ENCODE peak calls at places on chromosome 2, in six cellular contexts. H, G, B, X, U and R are unnamed samples.
A peak's percentile ranks its signal among the peaks of the same experiment; 100 is the strongest.

GRCh38 chr2:109188924-109189323 is 59.9 kb downstream of the SH3RF3 start:
- DNase-seq in H (no peak), G (no peak), B (no peak), X (no peak), U (no peak), R (no peak)

GRCh38 chr2:187051350-187051749 is 202.4 kb upstream of the ZSWIM2 start:
- DNase-seq in H (no peak), G (no peak), B (no peak), X (no peak), U (no peak), R (no peak)

GRCh38 chr2:23497063-23497462 is 112.1 kb downstream of the KLHL29 start:
- DNase-seq in H (no peak), G (no peak), B (peak; percentile 66), X (no peak), U (no peak), R (peak; percentile 82)

GRCh38 chr2:228654707-228655106 is 473.2 kb upstream of the SPHKAP start:
- DNase-seq in H (no peak), G (no peak), B (no peak), X (no peak), U (no peak), R (no peak)

GRCh38 chr2:167862296-167862695 is 385.1 kb downstream of the STK39 start:
- DNase-seq in H (no peak), G (no peak), B (no peak), X (no peak), U (no peak), R (no peak)

GRCh38 chr2:226431301-226431955 is 368.2 kb downstream of the IRS1 start:
- DNase-seq in H (no peak), G (no peak), B (no peak), X (no peak), U (no peak), R (no peak)

GRCh38 chr2:173286153-173286809 is 68.4 kb upstream of the CDCA7 start:
- DNase-seq in H (no peak), G (no peak), B (no peak), X (no peak), U (no peak), R (peak; percentile 9)

GRCh38 chr2:75099521-75099922 is 99.8 kb downstream of the TACR1 start:
- DNase-seq in H (no peak), G (no peak), B (no peak), X (no peak), U (no peak), R (no peak)

GRCh38 chr2:28356095-28356911 is 36.4 kb upstream of the FOSL2 start:
- DNase-seq in H (no peak), G (peak; percentile 59), B (peak; percentile 71), X (peak; percentile 89), U (no peak), R (peak; percentile 15)

GRCh38 chr2:133166024-133166423 is 402.2 kb downstream of the NCKAP5 start:
- DNase-seq in H (no peak), G (no peak), B (no peak), X (no peak), U (no peak), R (no peak)

GRCh38 chr2:9519250-9519649 is 36.4 kb downstream of the ADAM17 start:
- DNase-seq in H (no peak), G (no peak), B (no peak), X (no peak), U (no peak), R (no peak)

GRCh38 chr2:26687785-26688184 is 4.7 kb upstream of the KCNK3 start:
- DNase-seq in H (no peak), G (no peak), B (no peak), X (no peak), U (no peak), R (no peak)

GRCh38 chr2:187408926-187409325 is 39.1 kb downstream of the CALCRL start:
- DNase-seq in H (no peak), G (no peak), B (no peak), X (no peak), U (no peak), R (no peak)

GRCh38 chr2:173159794-173160463 is 84.3 kb downstream of the MAP3K20 start:
- DNase-seq in H (no peak), G (peak; percentile 23), B (peak; percentile 50), X (peak; percentile 74), U (no peak), R (no peak)

GRCh38 chr2:23705771-23706612 is 220.9 kb downstream of the ATAD2B start:
- DNase-seq in H (no peak), G (no peak), B (peak; percentile 65), X (no peak), U (no peak), R (no peak)

GRCh38 chr2:20282916-20283592 is 58.1 kb upstream of the SDC1 start:
- DNase-seq in H (no peak), G (no peak), B (no peak), X (peak; percentile 37), U (no peak), R (no peak)

GRCh38 chr2:29290293-29291052 is 175.3 kb downstream of the CLIP4 start:
- DNase-seq in H (no peak), G (no peak), B (peak; percentile 92), X (no peak), U (no peak), R (no peak)

GRCh38 chr2:231397011-231397927 is 1.8 kb downstream of the B3GNT7 start:
- DNase-seq in H (no peak), G (no peak), B (no peak), X (no peak), U (no peak), R (no peak)

GRCh38 chr2:107235491-107236254 is 349.7 kb upstream of the ST6GAL2 start:
- DNase-seq in H (no peak), G (no peak), B (peak; percentile 75), X (no peak), U (no peak), R (no peak)

GRCh38 chr2:45889053-45889452 is 237.6 kb downstream of the PRKCE start:
- DNase-seq in H (no peak), G (peak; percentile 88), B (peak; percentile 65), X (peak; percentile 32), U (no peak), R (peak; percentile 8)

GRCh38 chr2:154855113-154855512 is 156.6 kb downstream of the KCNJ3 start:
- DNase-seq in H (no peak), G (no peak), B (no peak), X (no peak), U (no peak), R (no peak)

GRCh38 chr2:8548871-8549221 is 133.0 kb upstream of the ID2 start:
- DNase-seq in H (no peak), G (no peak), B (no peak), X (peak; percentile 3), U (no peak), R (no peak)

DNA sequence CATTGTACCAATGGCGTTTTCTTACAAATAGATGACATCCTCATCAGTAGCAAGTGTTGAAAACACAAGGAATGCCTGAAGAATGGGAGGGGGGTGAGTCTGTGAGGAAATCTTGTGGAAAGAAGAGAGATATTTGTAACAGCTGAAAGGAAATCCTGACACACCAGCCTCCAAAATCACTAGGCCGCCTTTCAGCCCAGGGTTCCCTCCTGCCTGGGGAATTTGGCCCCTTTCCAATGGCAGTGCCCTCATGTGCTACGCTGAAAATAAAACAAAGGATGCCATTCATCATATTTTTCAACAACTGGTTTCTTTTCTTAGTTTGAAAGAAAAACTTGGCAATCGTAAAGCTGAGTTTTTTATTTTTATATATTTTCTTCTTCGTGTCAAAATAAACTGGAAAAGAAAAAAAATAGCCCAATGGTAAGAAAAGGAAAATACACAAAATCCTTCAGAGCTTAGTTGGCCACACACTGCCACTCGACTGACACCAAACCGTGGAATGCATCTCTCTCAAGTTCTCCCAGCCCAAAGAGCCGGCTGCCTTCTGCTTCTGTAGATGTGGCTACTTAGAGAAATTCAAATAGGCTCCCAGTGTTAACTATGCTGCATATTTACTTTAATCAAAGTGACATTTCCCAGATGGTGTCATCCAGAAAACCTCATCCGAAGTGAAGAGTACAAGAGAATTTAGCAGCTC is 52.0 kb downstream of the FTCDNL1 start:
- DNase-seq in H (no peak), G (no peak), B (no peak), X (peak; percentile 14), U (no peak), R (no peak)
- H3K27ac ChIP-seq in H (no peak overlapping the region), G (no peak overlapping the region), B (peak overlapping the region; percentile 29), X (no peak overlapping the region), U (no peak overlapping the region), R (no peak overlapping the region)

DNA sequence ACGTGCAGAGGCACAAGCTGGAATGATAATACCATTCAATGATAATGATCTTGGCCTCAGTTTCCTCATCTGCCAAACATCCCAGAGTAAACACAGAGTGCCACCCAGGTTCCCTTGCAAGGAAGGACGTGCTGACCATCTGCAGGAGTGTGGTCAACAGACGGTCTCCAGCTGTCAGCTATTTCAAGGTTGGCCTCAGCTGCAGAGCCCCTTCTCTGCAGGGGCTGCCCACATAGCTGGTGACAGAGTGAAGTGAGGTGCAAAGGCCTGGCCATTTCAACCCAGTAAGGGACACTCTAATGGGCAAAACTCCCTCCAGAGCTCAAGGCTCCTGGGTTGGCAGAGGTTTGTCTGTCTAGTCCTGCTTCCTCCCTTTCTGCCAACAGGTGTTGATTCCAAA is 8.3 kb upstream of the WNT6 start:
- DNase-seq in H (no peak), G (no peak), B (no peak), X (no peak), U (no peak), R (no peak)
- H3K4me1 ChIP-seq in H (no peaks in the 10 kb centered on the region), G (no peaks in the 10 kb centered on the region), B (no peaks in the 10 kb centered on the region), X (no peaks in the 10 kb centered on the region), U (no peaks in the 10 kb centered on the region), R (no peaks in the 10 kb centered on the region)

DNA sequence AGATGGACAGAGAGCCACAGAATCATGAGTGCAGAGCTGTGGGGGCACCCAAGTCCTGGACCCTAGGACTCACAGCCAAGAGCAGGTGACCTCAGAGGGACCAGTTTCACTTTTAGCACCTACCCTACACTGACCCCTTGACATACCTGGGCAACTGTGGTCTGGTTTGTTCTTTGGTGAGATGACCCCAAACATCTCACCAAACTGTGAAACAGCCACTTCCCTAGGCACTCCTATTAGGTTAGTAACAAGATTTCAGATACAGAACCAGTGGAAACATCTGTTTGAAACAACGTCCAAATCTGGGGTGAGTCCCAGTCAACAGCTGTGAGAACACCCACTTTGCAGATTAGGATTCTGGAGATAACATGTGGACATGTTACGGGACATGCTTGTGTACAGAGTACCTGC is 1.9 kb upstream of the ZFP36L2 start:
- DNase-seq in H (no peak), G (no peak), B (no peak), X (no peak), U (no peak), R (peak; percentile 13)
- H3K4me3 ChIP-seq in H (peak overlapping the region; percentile 95), G (no peak overlapping the region), B (no peak overlapping the region), X (peak overlapping the region; percentile 90), U (no peak overlapping the region), R (peak overlapping the region; percentile 75)

DNA sequence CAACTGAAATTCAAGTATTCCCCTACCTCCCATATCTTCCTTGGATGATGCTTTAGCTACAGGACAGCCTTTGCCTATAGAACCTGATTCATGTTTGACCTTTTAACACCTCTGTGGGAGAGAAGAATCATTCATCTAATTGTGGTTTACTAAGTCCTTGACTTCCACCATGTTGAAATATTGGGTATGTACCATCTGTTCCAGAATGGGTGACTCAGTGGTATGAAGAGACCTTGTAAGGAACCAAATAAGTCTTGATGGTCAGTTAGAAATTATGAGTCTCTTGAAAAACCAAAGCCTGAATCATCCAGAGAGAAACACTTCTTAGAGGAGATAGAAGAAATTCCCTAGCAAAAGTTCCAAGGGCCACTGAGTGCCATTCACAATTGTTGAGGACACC is 27.5 kb downstream of the STAMBP start:
- DNase-seq in H (no peak), G (no peak), B (no peak), X (no peak), U (no peak), R (no peak)
- H3K27ac ChIP-seq in H (no peak overlapping the region), G (no peak overlapping the region), B (no peak overlapping the region), X (no peak overlapping the region), U (no peak overlapping the region), R (no peak overlapping the region)